ENCODE peak calls at places on chromosomes 16 and 17, in six cellular contexts. H is prostate gland, L is mammary epithelial cell, Q is stomach, Y is PC-9, X is lower lobe of right lung. B is an unnamed sample.

GRCh38 chr16:62036807-62037135 is 533 bp upstream of the CDH8 start:
- DNase-seq in H (no peak), L (no peak), Q (no peak), Y (no peak), X (no peak), B (no peak)

GRCh38 chr16:11389631-11390565 is 44.6 kb downstream of the RMI2 start:
- DNase-seq in H (no peak), L (no peak), Q (no peak), Y (no peak), X (peak; percentile 41), B (no peak)

GRCh38 chr16:23676924-23677480 is 1.7 kb upstream of the PLK1 start:
- DNase-seq in H (no peak), L (peak; percentile 12), Q (no peak), Y (no peak), X (no peak), B (no peak)

GRCh38 chr17:50833396-50834125 is 1.8 kb upstream of the WFIKKN2 start:
- DNase-seq in H (no peak), L (no peak), Q (no peak), Y (peak; percentile 11), X (no peak), B (no peak)

GRCh38 chr16:24077292-24077691 is 178.8 kb upstream of the CACNG3 start:
- DNase-seq in H (no peak), L (no peak), Q (no peak), Y (no peak), X (no peak), B (no peak)

GRCh38 chr17:56902350-56902749 is 11.5 kb downstream of the TRIM25 start:
- DNase-seq in H (no peak), L (peak; percentile 72), Q (no peak), Y (no peak), X (no peak), B (no peak)

GRCh38 chr17:46044989-46045388 is 45.9 kb downstream of the STH start:
- DNase-seq in H (no peak), L (no peak), Q (no peak), Y (peak; percentile 11), X (no peak), B (no peak)

GRCh38 chr17:54902611-54903010 is 2.0 kb downstream of the TOM1L1 start:
- DNase-seq in H (no peak), L (no peak), Q (no peak), Y (no peak), X (no peak), B (no peak)

GRCh38 chr17:40443988-40444899 is 994 bp downstream of the IGFBP4 start:
- DNase-seq in H (no peak), L (peak; percentile 46), Q (no peak), Y (peak; percentile 43), X (no peak), B (no peak)

GRCh38 chr16:53129281-53130192 is 74.7 kb downstream of the CHD9 start:
- DNase-seq in H (peak; percentile 11), L (peak; percentile 23), Q (no peak), Y (no peak), X (no peak), B (no peak)

GRCh38 chr17:45123930-45124796 is 8.2 kb downstream of the PLCD3 start:
- DNase-seq in H (no peak), L (peak; percentile 79), Q (peak; percentile 65), Y (peak; percentile 77), X (no peak), B (no peak)

GRCh38 chr17:82105882-82106696 is 8.1 kb upstream of the FASN start:
- DNase-seq in H (peak; percentile 91), L (peak; percentile 81), Q (peak; percentile 83), Y (peak; percentile 94), X (peak; percentile 90), B (peak; percentile 91)
- TF ChIP-seq CTCF in H (no peak), L (peak; percentile 45), Q (peak; percentile 12), Y (peak; percentile 53), X (peak; percentile 57), B (peak; percentile 49)

GRCh38 chr17:47810901-47811635 is 10.5 kb downstream of the OSBPL7 start:
- DNase-seq in H (no peak), L (no peak), Q (peak; percentile 54), Y (no peak), X (no peak), B (peak; percentile 59)
- H3K27ac ChIP-seq in H (no peak overlapping the region), L (peak overlapping the region; percentile 66), Q (peak overlapping the region; percentile 77), Y (peak overlapping the region; percentile 97), X (no peak overlapping the region), B (peak overlapping the region; percentile 47)

DNA sequence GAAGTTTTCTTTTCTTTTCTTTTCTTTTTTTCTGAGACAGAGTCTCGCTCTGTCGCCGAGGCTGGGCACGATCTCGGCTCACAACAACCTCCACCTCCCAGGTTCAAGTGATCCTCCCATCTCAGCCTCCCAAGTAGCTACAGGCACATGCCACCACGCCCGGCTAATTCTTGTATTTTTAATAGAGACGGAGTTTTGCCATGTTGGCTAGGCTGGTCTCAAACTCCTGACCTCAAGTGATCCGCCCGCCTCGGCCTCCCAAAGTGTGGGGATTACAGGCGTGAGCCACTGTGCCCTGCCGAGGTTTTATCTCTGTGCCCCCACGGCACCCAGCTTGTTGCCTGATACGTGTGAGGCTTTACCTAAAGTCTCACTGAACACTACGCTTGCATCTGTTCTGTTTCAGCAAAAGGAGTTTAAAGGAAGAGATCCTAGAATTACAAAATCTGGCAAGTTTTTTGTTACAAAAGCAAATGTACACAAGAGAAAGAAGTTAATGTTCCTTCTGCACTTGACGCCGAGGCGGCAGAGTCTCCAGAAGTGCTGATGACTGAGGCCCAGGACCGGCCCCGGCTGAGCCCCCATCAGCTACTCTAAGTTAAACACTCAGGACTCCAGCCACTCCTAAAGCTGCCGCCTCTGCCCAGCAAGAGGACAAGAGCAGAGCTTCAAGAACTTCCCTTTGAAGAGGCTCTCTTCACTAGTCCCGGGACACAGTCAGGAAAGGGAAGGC is 9.2 kb downstream of the ABCA3 start:
- DNase-seq in H (no peak), L (no peak), Q (no peak), Y (no peak), X (peak; percentile 89), B (peak; percentile 91)
- TF ChIP-seq CTCF in H (no peak), L (no peak), Q (no peak), Y (no peak), X (no peak), B (no peak)

GRCh38 chr17:43578699-43579569 is 32.8 kb upstream of the ETV4 start:
- DNase-seq in H (no peak), L (peak; percentile 49), Q (no peak), Y (peak; percentile 69), X (no peak), B (no peak)
- H3K27ac ChIP-seq in H (no peak overlapping the region), L (peak overlapping the region; percentile 60), Q (no peak overlapping the region), Y (peak overlapping the region; percentile 61), X (no peak overlapping the region), B (no peak overlapping the region)

DNA sequence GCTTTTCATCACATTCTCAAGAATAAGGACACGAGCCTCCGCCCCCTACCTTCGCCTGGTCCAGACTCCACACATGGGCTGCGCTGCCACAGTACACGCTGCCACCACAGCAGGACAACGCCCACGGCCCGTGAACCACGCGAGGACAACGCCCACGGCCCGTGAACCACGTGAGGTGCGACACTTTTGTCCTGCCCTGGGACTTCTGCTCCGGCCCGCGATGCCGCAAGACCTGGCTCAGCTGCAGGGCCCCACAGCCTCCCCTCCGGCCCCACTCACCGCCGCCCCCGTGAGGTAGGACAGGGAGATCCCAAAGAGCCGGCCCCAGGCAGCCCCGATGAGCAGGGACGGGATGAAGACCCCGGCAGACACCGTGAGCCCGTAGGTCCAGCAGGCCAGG is 5.9 kb upstream of the CCDC154 start:
- DNase-seq in H (no peak), L (no peak), Q (no peak), Y (no peak), X (no peak), B (no peak)
- TF ChIP-seq CTCF in H (no peak), L (no peak), Q (no peak), Y (no peak), X (no peak), B (no peak)

GRCh38 chr17:73104450-73104849 is 12.0 kb upstream of the SLC39A11 start:
- DNase-seq in H (no peak), L (no peak), Q (no peak), Y (no peak), X (no peak), B (no peak)

GRCh38 chr17:73103661-73104335 is 11.3 kb upstream of the SLC39A11 start:
- DNase-seq in H (no peak), L (peak; percentile 11), Q (no peak), Y (no peak), X (no peak), B (no peak)

GRCh38 chr17:73105448-73105847 is 13.0 kb upstream of the SLC39A11 start:
- DNase-seq in H (no peak), L (no peak), Q (no peak), Y (no peak), X (no peak), B (no peak)

DNA sequence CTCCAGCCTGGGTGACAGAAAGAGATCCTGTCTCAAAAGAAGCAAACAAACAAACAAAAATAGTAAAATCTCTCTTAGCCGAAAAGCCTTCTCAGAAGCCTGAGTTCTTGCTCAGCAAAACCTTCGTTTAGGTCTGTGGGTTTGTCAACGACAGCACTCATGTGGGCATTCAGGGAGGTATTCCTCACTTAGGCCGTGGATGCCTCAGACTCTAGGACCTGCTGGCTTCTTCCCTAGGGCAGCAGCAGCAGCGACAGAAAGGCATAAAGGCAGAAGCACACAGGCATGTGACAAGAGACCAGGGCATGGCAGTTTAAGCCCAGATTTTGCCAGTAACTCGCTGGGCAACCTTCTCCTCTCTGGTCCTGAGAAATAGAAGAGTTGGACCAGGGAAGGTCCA is 17.1 kb upstream of the SLC39A11 start:
- DNase-seq in H (no peak), L (no peak), Q (no peak), Y (no peak), X (no peak), B (no peak)
- H3K27ac ChIP-seq in H (no peak overlapping the region), L (no peak overlapping the region), Q (no peak overlapping the region), Y (no peak overlapping the region), X (no peak overlapping the region), B (no peak overlapping the region)

GRCh38 chr16:30187556-30187865 is 4.1 kb downstream of the CORO1A start:
- DNase-seq in H (no peak), L (no peak), Q (no peak), Y (no peak), X (no peak), B (no peak)

GRCh38 chr16:30187971-30188561 is 4.7 kb downstream of the CORO1A start:
- DNase-seq in H (no peak), L (no peak), Q (no peak), Y (no peak), X (peak; percentile 43), B (no peak)

GRCh38 chr16:30185683-30186421 is 2.5 kb downstream of the CORO1A start:
- DNase-seq in H (no peak), L (no peak), Q (peak; percentile 63), Y (no peak), X (peak; percentile 84), B (peak; percentile 81)

GRCh38 chr16:30186444-30186781 is 3.0 kb downstream of the CORO1A start:
- DNase-seq in H (no peak), L (no peak), Q (no peak), Y (no peak), X (peak; percentile 43), B (no peak)

DNA sequence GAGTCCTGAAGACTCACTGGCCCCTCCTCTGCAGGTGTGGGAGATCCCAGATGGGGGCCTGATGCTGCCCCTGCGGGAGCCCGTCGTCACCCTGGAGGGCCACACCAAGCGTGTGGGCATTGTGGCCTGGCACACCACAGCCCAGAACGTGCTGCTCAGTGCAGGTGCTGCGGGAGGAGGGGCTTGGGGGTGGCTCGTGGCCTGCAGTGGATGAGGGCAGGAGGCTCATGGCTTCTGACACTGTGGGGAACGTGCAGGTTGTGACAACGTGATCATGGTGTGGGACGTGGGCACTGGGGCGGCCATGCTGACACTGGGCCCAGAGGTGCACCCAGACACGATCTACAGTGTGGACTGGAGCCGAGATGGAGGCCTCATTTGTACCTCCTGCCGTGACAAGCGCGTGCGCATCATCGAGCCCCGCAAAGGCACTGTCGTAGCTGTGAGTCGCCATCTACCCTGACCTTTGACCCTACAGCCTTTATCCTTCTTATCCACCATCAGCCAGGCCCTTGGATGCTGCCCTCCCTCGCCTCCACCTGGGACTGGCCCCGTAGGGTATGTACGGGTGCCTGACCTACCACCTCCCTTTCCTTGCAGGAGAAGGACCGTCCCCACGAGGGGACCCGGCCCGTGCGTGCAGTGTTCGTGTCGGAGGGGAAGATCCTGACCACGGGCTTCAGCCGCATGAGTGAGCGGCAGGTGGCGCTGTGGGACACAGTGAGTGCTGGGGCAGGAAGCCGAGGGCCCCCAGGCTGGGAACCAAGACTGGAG is 3.6 kb downstream of the CORO1A start:
- DNase-seq in H (peak; percentile 44), L (peak; percentile 26), Q (peak; percentile 87), Y (no peak), X (peak; percentile 88), B (peak; percentile 89)
- TF ChIP-seq CTCF in H (no peak), L (peak; percentile 88), Q (peak; percentile 48), Y (peak; percentile 76), X (peak; percentile 77), B (peak; percentile 73)

B was measured in upper lobe of right lung.